ENCODE peak calls at places on chromosomes 6 and 20, in four cellular contexts. R, U, Y and N are unnamed samples.

GRCh38 chr6:39887692-39888450 is 46.4 kb downstream of the MOCS1 start:
- DNase-seq in R (peak), U (no peak), Y (peak), N (peak)

GRCh38 chr6:20946037-20946436 is 411.8 kb downstream of the CDKAL1 start:
- DNase-seq in R (peak), U (no peak), Y (no peak), N (no peak)

GRCh38 chr6:3794092-3794491 is 42.6 kb upstream of the PXDC1 start:
- DNase-seq in R (no peak), U (no peak), Y (no peak), N (no peak)

GRCh38 chr6:53984581-53984980 is 126.7 kb upstream of the MLIP start:
- DNase-seq in R (no peak), U (no peak), Y (no peak), N (no peak)

GRCh38 chr20:7497985-7498384 is 442.3 kb downstream of the HAO1 start:
- DNase-seq in R (peak), U (no peak), Y (peak), N (no peak)

GRCh38 chr6:136788069-136788902 is 4.0 kb downstream of the MAP3K5 start:
- DNase-seq in R (peak), U (no peak), Y (peak), N (no peak)

GRCh38 chr6:449486-450419 is 58.2 kb downstream of the IRF4 start:
- DNase-seq in R (no peak), U (no peak), Y (no peak), N (no peak)

GRCh38 chr20:35007891-35008290 is 52.2 kb downstream of the MYH7B start:
- DNase-seq in R (no peak), U (no peak), Y (no peak), N (no peak)

GRCh38 chr20:50482396-50482890 is 27.7 kb upstream of the PTPN1 start:
- DNase-seq in R (no peak), U (no peak), Y (no peak), N (no peak)

GRCh38 chr6:28775405-28776129 is 148.2 kb downstream of the TRIM27 start:
- DNase-seq in R (no peak), U (no peak), Y (no peak), N (no peak)

GRCh38 chr6:134240664-134241431 is 77.1 kb downstream of the SGK1 start:
- DNase-seq in R (no peak), U (peak), Y (no peak), N (peak)

GRCh38 chr6:168440520-168441433 is at the start of gene SMOC2:
- DNase-seq in R (no peak), U (no peak), Y (no peak), N (no peak)

GRCh38 chr20:19975436-19975799 is 41.7 kb upstream of the NAA20 start:
- DNase-seq in R (peak), U (no peak), Y (no peak), N (no peak)

GRCh38 chr6:146595981-146596731 is 2.6 kb upstream of the ADGB start:
- DNase-seq in R (no peak), U (no peak), Y (no peak), N (no peak)

GRCh38 chr6:34834789-34835518 is 43.1 kb downstream of the BLTP3A start:
- DNase-seq in R (peak), U (no peak), Y (no peak), N (no peak)

GRCh38 chr6:140661691-140662090 is 1287.2 kb upstream of the CITED2 start:
- DNase-seq in R (no peak), U (no peak), Y (no peak), N (no peak)

GRCh38 chr6:31782126-31782941 is 5.2 kb upstream of the VWA7 start:
- DNase-seq in R (no peak), U (no peak), Y (no peak), N (no peak)

GRCh38 chr6:132820629-132821381 is 6.4 kb downstream of the RPS12 start:
- DNase-seq in R (peak), U (no peak), Y (no peak), N (no peak)

GRCh38 chr6:108408453-108408852 is 113.6 kb downstream of the AFG1L start:
- DNase-seq in R (peak), U (no peak), Y (no peak), N (no peak)

GRCh38 chr6:33776186-33776585 is 12.7 kb downstream of the LEMD2 start:
- DNase-seq in R (no peak), U (no peak), Y (no peak), N (no peak)